ENCODE peak calls at places on chromosomes 4 and X, in six cellular contexts. X is mammary epithelial cell, C is neural progenitor cell, H is PC-9, E is GM23338, S is fibroblast of lung. W is an unnamed sample.

GRCh38 chr4:8897768-8898167 is 26.1 kb upstream of the HMX1 start:
- DNase-seq in H (no peak), E (no peak), X (peak; percentile 37), S (no peak), C (no peak), W (no peak)

GRCh38 chr4:19651481-19651880 is 600.2 kb upstream of the SLIT2 start:
- DNase-seq in C (no peak), E (no peak), S (no peak), H (no peak), X (no peak), W (no peak)

GRCh38 chr4:41644288-41644914 is 104.1 kb downstream of the PHOX2B start:
- DNase-seq in E (peak; percentile 90), X (no peak), C (peak; percentile 92), S (peak; percentile 57), H (no peak), W (no peak)

GRCh38 chr4:74038161-74039064 is at the start of gene CXCL3:
- DNase-seq in H (no peak), S (peak; percentile 40), X (peak; percentile 94), C (peak; percentile 84), E (peak; percentile 87), W (no peak)

GRCh38 chr4:338759-339097 is 1.1 kb downstream of the ZNF141 start:
- DNase-seq in C (peak; percentile 9), H (no peak), X (peak; percentile 6), S (no peak), E (peak; percentile 25), W (no peak)

GRCh38 chrX:48466696-48467095 is 3.4 kb downstream of the SLC38A5 start:
- DNase-seq in H (no peak), E (peak; percentile 46), X (no peak), C (no peak), S (no peak), W (no peak)

GRCh38 chrX:71621644-71622346 is 3.5 kb upstream of the CXCR3 start:
- DNase-seq in X (no peak), E (no peak), S (peak; percentile 27), H (no peak), C (no peak), W (no peak)

GRCh38 chr4:180057891-180058643 is 2185.1 kb upstream of the TENM3 start:
- DNase-seq in E (peak; percentile 66), X (peak; percentile 12), S (peak; percentile 38), H (no peak), C (peak; percentile 61), W (peak; percentile 67)

GRCh38 chr4:181792641-181793612 is 450.3 kb upstream of the TENM3 start:
- DNase-seq in X (peak; percentile 14), H (no peak), C (peak; percentile 32), E (peak; percentile 11), S (no peak), W (no peak)

GRCh38 chrX:39065051-39065871 is 264.0 kb downstream of the MID1IP1 start:
- DNase-seq in X (no peak), E (peak; percentile 43), C (peak; percentile 91), S (no peak), H (no peak), W (no peak)

GRCh38 chrX:64150775-64151174 is 54.7 kb downstream of the AMER1 start:
- DNase-seq in X (no peak), H (no peak), C (no peak), E (no peak), S (no peak), W (no peak)

GRCh38 chr4:156512622-156513021 is 459.0 kb downstream of the PDGFC start:
- DNase-seq in X (no peak), C (no peak), H (no peak), S (peak; percentile 42), E (no peak), W (no peak)

GRCh38 chrX:31706456-31706855 is 634.6 kb upstream of the FTHL17 start:
- DNase-seq in E (no peak), H (no peak), X (no peak), C (no peak), S (peak; percentile 35), W (no peak)

GRCh38 chr4:152500308-152500707 is 35.6 kb downstream of the FBXW7 start:
- DNase-seq in H (no peak), X (no peak), S (no peak), E (no peak), C (no peak), W (no peak)

GRCh38 chrX:69195197-69195596 is 29.9 kb upstream of the PJA1 start:
- DNase-seq in C (no peak), S (no peak), H (no peak), E (no peak), X (no peak), W (no peak)

GRCh38 chrX:103329991-103330390 is at the start of gene TCEAL7:
- DNase-seq in C (peak; percentile 33), S (peak; percentile 65), E (peak; percentile 56), X (no peak), H (no peak), W (no peak)

GRCh38 chr4:151786158-151786495 is 25.3 kb upstream of the GATB start:
- DNase-seq in E (no peak), S (no peak), H (no peak), C (no peak), X (no peak), W (no peak)

GRCh38 chr4:155900402-155900801 is 3.1 kb upstream of the TDO2 start:
- DNase-seq in X (peak; percentile 13), S (peak; percentile 88), H (no peak), C (no peak), E (peak; percentile 24), W (peak; percentile 40)

GRCh38 chr4:8648296-8648695 is 55.7 kb downstream of the CPZ start:
- DNase-seq in E (no peak), C (no peak), H (no peak), X (no peak), S (no peak), W (no peak)

GRCh38 chrX:96919672-96920071 is 36.0 kb downstream of the RPA4 start:
- DNase-seq in H (no peak), C (no peak), S (no peak), E (no peak), X (no peak), W (no peak)

GRCh38 chrX:140507223-140507981 is 2.5 kb upstream of the SOX3 start:
- DNase-seq in H (no peak), S (no peak), X (peak; percentile 5), E (no peak), C (peak; percentile 44), W (no peak)

GRCh38 chr4:56871357-56871993 is 36.2 kb upstream of the REST start:
- DNase-seq in H (no peak), E (peak; percentile 59), X (no peak), C (peak; percentile 86), S (peak; percentile 5), W (no peak)

GRCh38 chr4:8083086-8083825 is 75.4 kb downstream of the ABLIM2 start:
- DNase-seq in H (no peak), S (no peak), C (no peak), E (no peak), X (no peak), W (no peak)

GRCh38 chrX:87236836-87237235 is 280.8 kb upstream of the KLHL4 start:
- DNase-seq in H (no peak), S (no peak), X (no peak), C (no peak), E (no peak), W (no peak)

GRCh38 chr4:8516996-8517550 is 63.1 kb upstream of the GPR78 start:
- DNase-seq in S (no peak), H (no peak), E (no peak), C (no peak), X (no peak), W (no peak)

GRCh38 chr4:9954468-9954867 is 66.8 kb downstream of the SLC2A9 start:
- DNase-seq in E (no peak), H (no peak), X (no peak), C (no peak), S (no peak), W (no peak)

GRCh38 chr4:81685105-81685504 is 213.4 kb upstream of the RASGEF1B start:
- DNase-seq in S (peak; percentile 6), H (no peak), C (no peak), X (no peak), E (no peak), W (no peak)
- TF ChIP-seq EZH2 in S (no peak), H (no peak), C (no peak), X (no peak), E (no peak), W (no peak)

GRCh38 chrX:110791206-110791605 is 4.4 kb downstream of the CHRDL1 start:
- DNase-seq in E (no peak), H (no peak), S (no peak), X (no peak), C (no peak), W (no peak)
- TF ChIP-seq EZH2 in E (no peak), H (no peak), S (no peak), X (no peak), C (no peak), W (no peak)

DNA sequence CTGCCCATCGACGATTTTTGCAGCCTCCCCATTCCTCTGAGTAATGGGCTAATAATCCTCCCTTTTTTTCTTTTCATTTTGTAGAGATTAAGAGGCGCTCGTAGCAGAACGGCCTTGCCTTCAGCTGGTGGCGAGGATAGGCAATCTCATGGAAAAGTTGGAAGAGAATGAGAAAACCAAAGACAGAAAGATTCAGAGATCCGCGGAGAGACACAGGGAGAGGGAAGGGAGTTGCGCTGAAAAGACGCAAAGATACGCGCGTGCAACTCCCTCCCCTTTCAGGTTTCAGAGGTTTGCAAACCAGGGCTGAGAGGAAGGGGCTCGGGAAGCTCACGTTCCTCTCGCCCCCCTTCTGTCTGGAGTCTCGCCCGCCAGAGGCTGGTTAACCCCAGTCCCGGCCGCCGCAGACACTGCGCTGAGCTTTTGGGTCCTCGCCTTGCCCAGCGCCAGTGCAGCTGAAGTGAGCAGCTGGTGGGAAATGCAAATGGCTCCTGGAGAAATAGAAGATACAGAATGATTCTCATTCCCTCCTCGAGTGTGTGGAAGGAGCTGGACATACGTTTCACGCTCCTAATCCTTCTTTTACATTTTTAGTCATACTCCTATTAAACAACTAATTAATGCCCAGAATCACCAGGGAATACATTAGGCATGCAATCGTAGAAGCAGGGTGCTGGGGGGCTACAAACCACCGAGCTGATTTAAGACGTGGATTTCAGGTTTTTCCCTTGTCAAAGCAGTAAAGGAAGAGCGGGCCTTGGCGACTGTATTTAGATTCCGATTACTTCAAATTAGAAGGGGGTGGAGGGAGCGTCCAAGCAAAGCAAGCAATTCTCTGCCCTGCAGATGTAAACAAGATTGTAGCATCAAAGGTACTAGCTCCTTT is 16.6 kb upstream of the PITX2 start:
- DNase-seq in E (peak; percentile 68), X (no peak), S (no peak), H (no peak), C (peak; percentile 83), W (no peak)
- TF ChIP-seq EZH2 in E (peak; percentile 95), X (peak; percentile 15), S (peak; percentile 61), H (no peak), C (peak; percentile 85), W (no peak)

DNA sequence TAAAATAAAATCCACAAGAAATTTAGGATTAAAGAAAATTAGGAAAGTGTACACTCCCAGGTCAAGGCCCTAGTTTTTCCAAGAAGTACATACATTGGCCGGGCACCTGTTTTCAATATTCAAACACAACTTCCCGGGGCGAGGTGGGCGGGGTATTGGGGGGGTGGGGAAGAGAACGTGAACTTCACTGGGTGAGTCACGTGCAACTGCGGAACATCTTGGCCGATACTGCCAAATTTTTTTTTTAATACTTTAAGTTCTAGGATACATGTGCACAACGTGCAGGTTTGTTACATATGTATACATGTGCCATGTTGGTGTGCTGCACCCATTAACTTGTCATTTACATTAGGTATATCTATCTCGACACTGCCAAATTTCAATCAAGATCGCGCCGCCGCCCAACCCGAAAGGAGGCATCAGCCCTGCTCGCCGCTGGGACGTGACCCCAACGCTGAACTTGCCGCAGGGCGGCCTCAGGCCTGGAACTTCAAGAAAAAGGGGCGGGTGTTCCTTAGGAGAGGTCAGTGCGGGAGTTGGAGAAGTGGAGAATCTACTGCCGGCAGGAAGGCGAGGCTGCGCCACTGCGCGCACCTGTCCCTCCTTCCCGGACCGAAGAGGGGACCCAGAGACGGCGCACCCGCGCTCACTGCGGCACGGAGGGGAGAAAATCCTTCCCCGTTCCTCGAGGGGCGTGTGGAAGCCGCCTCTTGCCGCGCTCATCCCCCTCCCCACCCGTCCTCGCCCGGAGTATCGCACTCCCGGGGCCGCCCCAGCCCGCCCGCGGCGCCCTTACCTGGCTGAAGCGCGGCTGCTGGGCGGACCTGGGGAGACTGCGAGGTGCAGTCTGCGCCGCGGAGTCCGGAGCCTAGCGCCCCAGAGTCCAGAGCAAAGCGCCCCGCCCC is at the start of gene TEC:
- DNase-seq in X (no peak), S (peak; percentile 21), E (peak; percentile 80), C (peak; percentile 56), H (peak; percentile 69), W (peak; percentile 59)
- TF ChIP-seq EZH2 in X (no peak), S (no peak), E (no peak), C (no peak), H (no peak), W (no peak)